ENCODE peak calls at places on chromosomes 2 and 18, in seven cellular contexts. One of them, this sample, is unnamed.
A peak's percentile ranks its signal among the peaks of the same experiment; 100 is the strongest.

GRCh38 chr18:74450626-74451025 is 6.5 kb downstream of the DIPK1C start:
- DNase-seq in neuronal stem cell: no peak
- DNase-seq in cardiac muscle cell: no peak
- DNase-seq in HCT116: no peak
- DNase-seq in aorta: no peak
- DNase-seq in adrenal gland: peak; percentile 44
- DNase-seq in endodermal cell: no peak
- DNase-seq in this sample: no peak

GRCh38 chr2:37786854-37787253 is 115.4 kb upstream of the CDC42EP3 start:
- DNase-seq in neuronal stem cell: no peak
- DNase-seq in cardiac muscle cell: no peak
- DNase-seq in HCT116: no peak
- DNase-seq in aorta: no peak
- DNase-seq in adrenal gland: no peak
- DNase-seq in endodermal cell: no peak
- DNase-seq in this sample: no peak

GRCh38 chr2:119809329-119810038 is 49.8 kb downstream of the PTPN4 start:
- DNase-seq in neuronal stem cell: no peak
- DNase-seq in cardiac muscle cell: peak; percentile 89
- DNase-seq in HCT116: no peak
- DNase-seq in aorta: no peak
- DNase-seq in adrenal gland: no peak
- DNase-seq in endodermal cell: no peak
- DNase-seq in this sample: no peak

GRCh38 chr2:204260162-204260877 is 285.0 kb upstream of the PARD3B start:
- DNase-seq in neuronal stem cell: peak; percentile 85
- DNase-seq in cardiac muscle cell: peak; percentile 81
- DNase-seq in HCT116: peak; percentile 65
- DNase-seq in aorta: peak; percentile 74
- DNase-seq in adrenal gland: peak; percentile 87
- DNase-seq in endodermal cell: peak; percentile 91
- DNase-seq in this sample: no peak

GRCh38 chr18:421236-422155 is 79.0 kb downstream of the COLEC12 start:
- DNase-seq in neuronal stem cell: no peak
- DNase-seq in cardiac muscle cell: peak; percentile 48
- DNase-seq in HCT116: no peak
- DNase-seq in aorta: no peak
- DNase-seq in adrenal gland: no peak
- DNase-seq in endodermal cell: no peak
- DNase-seq in this sample: no peak

GRCh38 chr2:19775838-19776237 is 125.9 kb downstream of the TTC32 start:
- DNase-seq in neuronal stem cell: no peak
- DNase-seq in cardiac muscle cell: peak; percentile 54
- DNase-seq in HCT116: no peak
- DNase-seq in aorta: no peak
- DNase-seq in adrenal gland: no peak
- DNase-seq in endodermal cell: no peak
- DNase-seq in this sample: no peak

GRCh38 chr2:24009680-24010476 is at the start of gene MFSD2B:
- DNase-seq in neuronal stem cell: peak; percentile 9
- DNase-seq in cardiac muscle cell: peak; percentile 37
- DNase-seq in HCT116: no peak
- DNase-seq in aorta: no peak
- DNase-seq in adrenal gland: no peak
- DNase-seq in endodermal cell: peak; percentile 62
- DNase-seq in this sample: no peak

GRCh38 chr2:42881732-42882131 is 89.3 kb upstream of the HAAO start:
- DNase-seq in neuronal stem cell: no peak
- DNase-seq in cardiac muscle cell: no peak
- DNase-seq in HCT116: no peak
- DNase-seq in aorta: no peak
- DNase-seq in adrenal gland: no peak
- DNase-seq in endodermal cell: peak; percentile 1
- DNase-seq in this sample: no peak

GRCh38 chr18:73151086-73151485 is 283.3 kb upstream of the NETO1 start:
- DNase-seq in neuronal stem cell: no peak
- DNase-seq in cardiac muscle cell: no peak
- DNase-seq in HCT116: no peak
- DNase-seq in aorta: no peak
- DNase-seq in adrenal gland: no peak
- DNase-seq in endodermal cell: no peak
- DNase-seq in this sample: no peak

GRCh38 chr2:169979025-169979424 is 151.8 kb downstream of the UBR3 start:
- DNase-seq in neuronal stem cell: no peak
- DNase-seq in cardiac muscle cell: no peak
- DNase-seq in HCT116: no peak
- DNase-seq in aorta: no peak
- DNase-seq in adrenal gland: no peak
- DNase-seq in endodermal cell: no peak
- DNase-seq in this sample: no peak

GRCh38 chr2:109367679-109368078 is 238.7 kb downstream of the SH3RF3 start:
- DNase-seq in neuronal stem cell: no peak
- DNase-seq in cardiac muscle cell: no peak
- DNase-seq in HCT116: no peak
- DNase-seq in aorta: no peak
- DNase-seq in adrenal gland: peak; percentile 7
- DNase-seq in endodermal cell: no peak
- DNase-seq in this sample: no peak

GRCh38 chr2:197269173-197269572 is 41.4 kb downstream of the ANKRD44 start:
- DNase-seq in neuronal stem cell: no peak
- DNase-seq in cardiac muscle cell: peak; percentile 79
- DNase-seq in HCT116: no peak
- DNase-seq in aorta: no peak
- DNase-seq in adrenal gland: no peak
- DNase-seq in endodermal cell: no peak
- DNase-seq in this sample: no peak

GRCh38 chr2:16429002-16429401 is 236.6 kb downstream of the CYRIA start:
- DNase-seq in neuronal stem cell: no peak
- DNase-seq in cardiac muscle cell: no peak
- DNase-seq in HCT116: no peak
- DNase-seq in aorta: no peak
- DNase-seq in adrenal gland: no peak
- DNase-seq in endodermal cell: no peak
- DNase-seq in this sample: no peak

GRCh38 chr18:28045880-28046279 is 131.1 kb downstream of the CDH2 start:
- DNase-seq in neuronal stem cell: no peak
- DNase-seq in cardiac muscle cell: no peak
- DNase-seq in HCT116: no peak
- DNase-seq in aorta: no peak
- DNase-seq in adrenal gland: no peak
- DNase-seq in endodermal cell: no peak
- DNase-seq in this sample: no peak

GRCh38 chr2:132670961-132671781 is 1.2 kb upstream of the LYPD1 start:
- DNase-seq in neuronal stem cell: peak; percentile 44
- DNase-seq in cardiac muscle cell: peak; percentile 79
- DNase-seq in HCT116: peak; percentile 27
- DNase-seq in aorta: no peak
- DNase-seq in adrenal gland: no peak
- DNase-seq in endodermal cell: peak; percentile 83
- DNase-seq in this sample: no peak

GRCh38 chr2:223113161-223113560 is 61.2 kb downstream of the KCNE4 start:
- DNase-seq in neuronal stem cell: no peak
- DNase-seq in cardiac muscle cell: no peak
- DNase-seq in HCT116: no peak
- DNase-seq in aorta: no peak
- DNase-seq in adrenal gland: no peak
- DNase-seq in endodermal cell: no peak
- DNase-seq in this sample: no peak

GRCh38 chr2:239832995-239833727 is 192.0 kb downstream of the NDUFA10 start:
- DNase-seq in neuronal stem cell: no peak
- DNase-seq in cardiac muscle cell: no peak
- DNase-seq in HCT116: no peak
- DNase-seq in aorta: no peak
- DNase-seq in adrenal gland: peak; percentile 34
- DNase-seq in endodermal cell: peak; percentile 19
- DNase-seq in this sample: no peak

GRCh38 chr2:65025453-65026128 is 30.6 kb upstream of the CEP68 start:
- DNase-seq in neuronal stem cell: no peak
- DNase-seq in cardiac muscle cell: no peak
- DNase-seq in HCT116: no peak
- DNase-seq in aorta: no peak
- DNase-seq in adrenal gland: no peak
- DNase-seq in endodermal cell: no peak
- DNase-seq in this sample: no peak

GRCh38 chr2:27351802-27352598 is 4.6 kb downstream of the GTF3C2 start:
- DNase-seq in neuronal stem cell: no peak
- DNase-seq in cardiac muscle cell: no peak
- DNase-seq in HCT116: no peak
- DNase-seq in aorta: no peak
- DNase-seq in adrenal gland: no peak
- DNase-seq in endodermal cell: no peak
- DNase-seq in this sample: no peak

GRCh38 chr2:27356382-27357181 is at the start of gene GTF3C2:
- DNase-seq in neuronal stem cell: peak; percentile 98
- DNase-seq in cardiac muscle cell: peak; percentile 98
- DNase-seq in HCT116: peak; percentile 98
- DNase-seq in aorta: peak; percentile 95
- DNase-seq in adrenal gland: peak; percentile 97
- DNase-seq in endodermal cell: peak; percentile 98
- DNase-seq in this sample: peak; percentile 90

GRCh38 chr2:27353762-27354596 is 2.6 kb downstream of the GTF3C2 start:
- DNase-seq in neuronal stem cell: no peak
- DNase-seq in cardiac muscle cell: peak; percentile 32
- DNase-seq in HCT116: no peak
- DNase-seq in aorta: no peak
- DNase-seq in adrenal gland: no peak
- DNase-seq in endodermal cell: no peak
- DNase-seq in this sample: no peak

GRCh38 chr2:27356056-27356381 is 545 bp downstream of the GTF3C2 start:
- DNase-seq in neuronal stem cell: no peak
- DNase-seq in cardiac muscle cell: peak; percentile 62
- DNase-seq in HCT116: no peak
- DNase-seq in aorta: peak; percentile 71
- DNase-seq in adrenal gland: peak; percentile 72
- DNase-seq in endodermal cell: peak; percentile 84
- DNase-seq in this sample: no peak

GRCh38 chr2:27354597-27354927 is 2.0 kb downstream of the GTF3C2 start:
- DNase-seq in neuronal stem cell: no peak
- DNase-seq in cardiac muscle cell: no peak
- DNase-seq in HCT116: no peak
- DNase-seq in aorta: no peak
- DNase-seq in adrenal gland: no peak
- DNase-seq in endodermal cell: no peak
- DNase-seq in this sample: no peak
- H3K27ac ChIP-seq in neuronal stem cell: no peak overlapping the region
- H3K27ac ChIP-seq in cardiac muscle cell: no peak overlapping the region
- H3K27ac ChIP-seq in HCT116: no peak overlapping the region
- H3K27ac ChIP-seq in aorta: no peak overlapping the region
- H3K27ac ChIP-seq in adrenal gland: peak overlapping the region; percentile 36
- H3K27ac ChIP-seq in endodermal cell: no peak overlapping the region
- H3K27ac ChIP-seq in this sample: no peak overlapping the region

DNA sequence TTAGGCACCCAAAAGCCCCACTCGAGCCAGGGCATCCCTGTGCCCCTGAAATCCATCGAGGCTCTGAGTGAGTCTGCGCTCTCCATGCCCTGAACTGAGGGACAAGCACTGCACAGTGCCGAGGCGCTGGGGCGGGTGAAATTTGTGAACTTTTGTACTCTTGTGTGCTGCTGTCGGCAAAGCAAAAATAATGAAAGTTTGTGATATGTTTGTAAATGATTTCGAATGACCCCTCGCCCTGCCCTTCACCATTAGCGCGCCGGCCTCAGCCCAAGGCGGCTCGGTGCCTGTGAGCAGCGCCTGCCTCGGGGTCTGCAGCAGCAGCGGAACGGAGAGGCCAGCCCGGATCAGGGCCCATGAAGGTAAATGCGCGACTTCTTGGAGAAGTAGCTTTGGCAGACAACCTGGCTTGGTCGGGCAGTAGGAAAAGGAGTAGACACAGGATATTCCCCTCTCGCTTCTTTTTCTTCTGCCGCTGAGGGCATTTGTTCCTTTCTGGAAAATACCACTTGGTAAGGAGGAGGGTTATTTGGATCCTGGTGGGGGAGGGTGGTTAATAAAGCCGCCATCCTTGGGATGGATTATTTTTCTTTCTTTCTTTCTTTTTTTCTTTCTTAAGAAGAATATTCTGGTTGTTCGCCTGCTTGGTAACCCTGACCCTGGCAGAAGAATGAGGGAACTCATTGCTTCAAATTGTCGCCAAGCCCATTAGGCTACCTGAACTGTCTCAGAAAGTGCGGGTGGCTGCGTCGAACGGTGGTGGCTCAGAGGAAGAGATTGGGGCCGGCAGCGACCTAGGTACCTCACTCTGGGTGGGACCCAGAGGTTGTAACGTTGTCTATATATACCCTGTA is 1.6 kb upstream of the HOXD4 start:
- DNase-seq in neuronal stem cell: no peak
- DNase-seq in cardiac muscle cell: no peak
- DNase-seq in HCT116: no peak
- DNase-seq in aorta: no peak
- DNase-seq in adrenal gland: peak; percentile 42
- DNase-seq in endodermal cell: peak; percentile 61
- DNase-seq in this sample: no peak
- H3K27me3 ChIP-seq in neuronal stem cell: peaks cover 100% of the 10 kb centered on the region
- H3K27me3 ChIP-seq in cardiac muscle cell: peaks cover 100% of the 10 kb centered on the region
- H3K27me3 ChIP-seq in HCT116: no peaks in the 10 kb centered on the region
- H3K27me3 ChIP-seq in aorta: no peaks in the 10 kb centered on the region
- H3K27me3 ChIP-seq in adrenal gland: no peaks in the 10 kb centered on the region
- H3K27me3 ChIP-seq in endodermal cell: peaks cover 100% of the 10 kb centered on the region
- H3K27me3 ChIP-seq in this sample: peaks cover 60% of the 10 kb centered on the region

DNA sequence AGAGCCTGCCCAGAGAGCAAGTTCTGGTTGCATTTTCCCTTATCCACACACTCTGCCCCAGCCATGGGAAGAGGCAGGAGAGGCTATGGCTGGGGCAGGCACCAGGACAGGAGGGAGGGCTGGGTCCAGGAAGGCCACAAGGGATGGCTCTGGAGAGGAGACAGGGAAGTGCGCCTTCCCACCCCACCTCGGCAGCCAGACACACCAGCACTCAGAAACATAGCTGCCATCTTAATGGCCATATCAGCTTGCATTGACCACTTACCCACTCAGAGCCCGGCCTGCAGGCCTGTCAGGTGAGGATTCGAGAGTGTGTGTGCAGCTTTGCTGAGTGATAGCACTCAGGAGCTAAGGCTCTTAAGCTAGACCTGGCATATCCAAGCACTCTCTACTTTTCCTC is 148.1 kb downstream of the TNS1 start:
- DNase-seq in neuronal stem cell: no peak
- DNase-seq in cardiac muscle cell: no peak
- DNase-seq in HCT116: no peak
- DNase-seq in aorta: no peak
- DNase-seq in adrenal gland: no peak
- DNase-seq in endodermal cell: no peak
- DNase-seq in this sample: no peak
- H3K4me1 ChIP-seq in neuronal stem cell: peaks cover 34% of the 10 kb centered on the region
- H3K4me1 ChIP-seq in cardiac muscle cell: peaks cover 71% of the 10 kb centered on the region
- H3K4me1 ChIP-seq in HCT116: peaks cover 43% of the 10 kb centered on the region
- H3K4me1 ChIP-seq in aorta: no peaks in the 10 kb centered on the region
- H3K4me1 ChIP-seq in adrenal gland: peaks cover 73% of the 10 kb centered on the region
- H3K4me1 ChIP-seq in endodermal cell: no peaks in the 10 kb centered on the region
- H3K4me1 ChIP-seq in this sample: no peaks in the 10 kb centered on the region

GRCh38 chr2:214076527-214076926 is 334.3 kb upstream of the VWC2L start:
- DNase-seq in neuronal stem cell: no peak
- DNase-seq in cardiac muscle cell: no peak
- DNase-seq in HCT116: no peak
- DNase-seq in aorta: no peak
- DNase-seq in adrenal gland: no peak
- DNase-seq in endodermal cell: no peak
- DNase-seq in this sample: no peak
- H3K27ac ChIP-seq in neuronal stem cell: no peak overlapping the region
- H3K27ac ChIP-seq in cardiac muscle cell: no peak overlapping the region
- H3K27ac ChIP-seq in HCT116: no peak overlapping the region
- H3K27ac ChIP-seq in aorta: no peak overlapping the region
- H3K27ac ChIP-seq in adrenal gland: no peak overlapping the region
- H3K27ac ChIP-seq in endodermal cell: no peak overlapping the region
- H3K27ac ChIP-seq in this sample: no peak overlapping the region

GRCh38 chr18:37393945-37394609 is 171.5 kb downstream of the CELF4 start:
- DNase-seq in neuronal stem cell: peak; percentile 89
- DNase-seq in cardiac muscle cell: peak; percentile 93
- DNase-seq in HCT116: no peak
- DNase-seq in aorta: peak; percentile 83
- DNase-seq in adrenal gland: peak; percentile 89
- DNase-seq in endodermal cell: peak; percentile 97
- DNase-seq in this sample: no peak
- H3K27me3 ChIP-seq in neuronal stem cell: peaks cover 13% of the 10 kb centered on the region
- H3K27me3 ChIP-seq in cardiac muscle cell: peaks cover 14% of the 10 kb centered on the region
- H3K27me3 ChIP-seq in HCT116: peaks cover 14% of the 10 kb centered on the region
- H3K27me3 ChIP-seq in aorta: no peaks in the 10 kb centered on the region
- H3K27me3 ChIP-seq in adrenal gland: no peaks in the 10 kb centered on the region
- H3K27me3 ChIP-seq in endodermal cell: peaks cover 43% of the 10 kb centered on the region
- H3K27me3 ChIP-seq in this sample: no peaks in the 10 kb centered on the region